ENCODE peak calls at places on chromosomes 3 and 15, in eight cellular contexts. I is lung, Q is mucosa of descending colon, X is MM.1S, E is hepatocyte, V is A549, Y is OCI-LY7, H is adrenal gland. N is an unnamed sample. For H3K4me1, the result is how much of the 10 kb centered on the place peaks cover.

GRCh38 chr15:56371495-56372147 is 6.4 kb downstream of the TEX9 start:
- DNase-seq in I (no peak), Y (peak), X (peak), H (no peak), E (no peak), Q (no peak), V (no peak), N (no peak)

GRCh38 chr3:135513106-135514063 is 452.1 kb upstream of the PPP2R3A start:
- DNase-seq in H (peak), Q (no peak), V (peak), I (no peak), X (peak), E (peak), Y (no peak), N (no peak)

GRCh38 chr15:69337133-69337532 is 38.4 kb downstream of the PAQR5 start:
- DNase-seq in I (no peak), V (no peak), Y (no peak), X (no peak), Q (no peak), E (no peak), H (no peak), N (no peak)

GRCh38 chr15:57932348-57932747 is 133.2 kb downstream of the ALDH1A2 start:
- DNase-seq in Q (no peak), X (no peak), E (no peak), H (no peak), I (no peak), Y (peak), V (no peak), N (no peak)

GRCh38 chr3:46881819-46882376 is 4.4 kb downstream of the PTH1R start:
- DNase-seq in Y (no peak), Q (no peak), H (no peak), I (no peak), E (peak), V (no peak), X (no peak), N (peak)

GRCh38 chr15:50487287-50487686 is 59.2 kb downstream of the USP50 start:
- DNase-seq in X (no peak), E (no peak), Q (no peak), Y (no peak), V (no peak), H (no peak), I (no peak), N (no peak)

GRCh38 chr3:50924638-50925037 is 249.9 kb downstream of the DOCK3 start:
- DNase-seq in Q (no peak), X (no peak), V (no peak), Y (no peak), I (no peak), H (no peak), E (no peak), N (no peak)

GRCh38 chr15:52730163-52730562 is 51.0 kb upstream of the ATOSA start:
- DNase-seq in Y (peak), E (no peak), X (peak), Q (no peak), H (no peak), I (no peak), V (peak), N (no peak)

GRCh38 chr3:23945903-23946751 is 1.0 kb downstream of the NR1D2 start:
- DNase-seq in Y (peak), Q (peak), V (peak), I (peak), X (peak), H (peak), E (peak), N (peak)

GRCh38 chr15:61205427-61205826 is 23.7 kb downstream of the RORA start:
- DNase-seq in E (no peak), Q (no peak), X (no peak), Y (no peak), I (no peak), V (no peak), H (no peak), N (no peak)

GRCh38 chr3:107824822-107825371 is 265.9 kb downstream of the CD47 start:
- DNase-seq in I (no peak), V (no peak), Q (no peak), Y (no peak), X (no peak), E (no peak), H (no peak), N (no peak)

GRCh38 chr3:124281453-124282316 is 289.8 kb upstream of the ROPN1 start:
- DNase-seq in Q (no peak), H (peak), Y (peak), E (peak), V (peak), I (no peak), X (peak), N (no peak)

GRCh38 chr15:70014311-70014707 is 83.4 kb downstream of the TLE3 start:
- DNase-seq in V (no peak), Q (no peak), H (no peak), I (no peak), Y (no peak), X (no peak), E (no peak), N (no peak)

GRCh38 chr15:62572797-62573196 is 407.7 kb upstream of the C2CD4B start:
- DNase-seq in E (no peak), I (no peak), X (no peak), Q (no peak), H (no peak), Y (no peak), V (no peak), N (no peak)

GRCh38 chr3:66479532-66479947 is 21.3 kb downstream of the LRIG1 start:
- DNase-seq in Y (no peak), E (no peak), I (no peak), X (no peak), V (no peak), Q (no peak), H (no peak), N (no peak)
- H3K4me3 ChIP-seq in Y (no peak), E (no peak), I (no peak), X (no peak), V (no peak), Q (no peak), H (no peak), N (no peak)

GRCh38 chr15:40337597-40337996 is 3.1 kb downstream of the CCDC9B start:
- DNase-seq in Q (peak), E (no peak), I (no peak), V (no peak), X (no peak), H (no peak), Y (no peak), N (no peak)
- H3K4me1 ChIP-seq in Q (half or more), E (under half), I (half or more), V (under half), X (under half), H (under half), Y (under half), N (under half)

GRCh38 chr15:94526071-94526689 is 294.8 kb downstream of the MCTP2 start:
- DNase-seq in Y (peak), X (no peak), H (no peak), Q (no peak), I (no peak), V (peak), E (no peak), N (no peak)
- TF ChIP-seq CTCF in Y (peak), X (peak), H (no peak), Q (no peak), I (no peak), V (no peak), E (peak), N (no peak)

GRCh38 chr3:164677317-164677716 is 401.0 kb downstream of the SI start:
- DNase-seq in H (no peak), E (no peak), X (no peak), I (no peak), Q (no peak), V (no peak), Y (no peak), N (no peak)
- H3K4me3 ChIP-seq in H (no peak), E (no peak), X (no peak), I (no peak), Q (no peak), V (no peak), Y (no peak), N (no peak)

N was measured in CD8-positive, alpha-beta T cell.